ENCODE peak calls at places on chromosomes 16 and 17, in six cellular contexts. F, J, Q, L, N and T are unnamed samples.

GRCh38 chr17:45396496-45397205 is 36.0 kb downstream of the ARHGAP27 start:
- DNase-seq in J (no peak), F (no peak), N (no peak), Q (no peak), L (no peak), T (no peak)

GRCh38 chr17:82065193-82065637 is 389 bp downstream of the DUS1L start:
- DNase-seq in N (no peak), Q (no peak), J (no peak), L (no peak), F (no peak), T (no peak)

GRCh38 chr16:13063457-13063856 is 162.1 kb downstream of the SHISA9 start:
- DNase-seq in Q (no peak), L (no peak), J (no peak), N (no peak), F (no peak), T (no peak)

GRCh38 chr16:2769100-2769529 is 8.0 kb downstream of the ELOB start:
- DNase-seq in N (no peak), Q (no peak), L (no peak), F (no peak), J (no peak), T (no peak)

GRCh38 chr17:29125651-29126050 is 54.5 kb downstream of the MYO18A start:
- DNase-seq in L (no peak), N (no peak), J (no peak), F (no peak), Q (no peak), T (no peak)

GRCh38 chr16:2331932-2332267 is 8.6 kb downstream of the ABCA3 start:
- DNase-seq in Q (no peak), F (no peak), L (no peak), N (no peak), J (no peak), T (no peak)

GRCh38 chr16:4071686-4072561 is 44.3 kb downstream of the ADCY9 start:
- DNase-seq in Q (no peak), J (no peak), L (no peak), N (no peak), F (no peak), T (no peak)

GRCh38 chr16:50496990-50497389 is 51.2 kb upstream of the NKD1 start:
- DNase-seq in N (no peak), F (no peak), Q (no peak), L (no peak), J (no peak), T (peak)

GRCh38 chr16:87712184-87712822 is 53.5 kb downstream of the KLHDC4 start:
- DNase-seq in L (no peak), J (no peak), Q (no peak), N (no peak), F (no peak), T (no peak)

GRCh38 chr17:55405600-55405999 is 16.0 kb downstream of the MMD start:
- DNase-seq in F (no peak), Q (no peak), J (no peak), N (no peak), L (no peak), T (no peak)

GRCh38 chr16:82704369-82704768 is 77.6 kb downstream of the CDH13 start:
- DNase-seq in F (no peak), N (no peak), L (no peak), Q (no peak), J (no peak), T (no peak)

GRCh38 chr16:66263168-66263972 is 103.1 kb upstream of the CDH5 start:
- DNase-seq in L (peak), F (no peak), N (no peak), J (no peak), Q (no peak), T (no peak)

GRCh38 chr16:87441886-87442580 is 49.9 kb downstream of the MAP1LC3B start:
- DNase-seq in N (no peak), Q (no peak), L (peak), J (no peak), F (no peak), T (peak)

GRCh38 chr17:40516581-40517285 is 15.3 kb upstream of the TNS4 start:
- DNase-seq in L (peak), Q (no peak), F (no peak), J (peak), N (no peak), T (peak)